ENCODE peak calls at places on chromosomes 3 and 15, in five cellular contexts. W, B, P, I and D are unnamed samples.

GRCh38 chr3:111617912-111618601 is 22.9 kb upstream of the ZBED2 start:
- DNase-seq in W (no peak), B (no peak), P (no peak), I (no peak), D (no peak)

GRCh38 chr3:159854500-159855124 is 134.0 kb upstream of the IL12A start:
- DNase-seq in W (no peak), B (no peak), P (peak; percentile 66), I (no peak), D (no peak)

GRCh38 chr15:33344111-33344510 is 33.3 kb downstream of the RYR3 start:
- DNase-seq in W (no peak), B (no peak), P (no peak), I (no peak), D (no peak)

GRCh38 chr3:165185707-165186327 is 10.4 kb downstream of the SLITRK3 start:
- DNase-seq in W (no peak), B (peak; percentile 67), P (peak; percentile 88), I (no peak), D (peak; percentile 27)

GRCh38 chr3:79086514-79086913 is 681.3 kb downstream of the ROBO1 start:
- DNase-seq in W (no peak), B (peak; percentile 65), P (peak; percentile 74), I (peak; percentile 30), D (no peak)

GRCh38 chr3:190169877-190170276 is 49.2 kb upstream of the P3H2 start:
- DNase-seq in W (no peak), B (no peak), P (no peak), I (no peak), D (no peak)

GRCh38 chr3:152574461-152575079 is 260.4 kb upstream of the P2RY1 start:
- DNase-seq in W (peak; percentile 9), B (peak; percentile 24), P (peak; percentile 61), I (no peak), D (no peak)

GRCh38 chr3:70716832-70717231 is 404.4 kb upstream of the MDFIC2 start:
- DNase-seq in W (no peak), B (no peak), P (peak; percentile 26), I (no peak), D (no peak)

GRCh38 chr15:78360426-78360825 is 20.3 kb downstream of the CRABP1 start:
- DNase-seq in W (no peak), B (no peak), P (peak; percentile 76), I (no peak), D (no peak)

GRCh38 chr3:458614-459375 is 262.2 kb downstream of the CHL1 start:
- DNase-seq in W (no peak), B (no peak), P (no peak), I (no peak), D (no peak)

GRCh38 chr3:111695584-111696213 is 100.6 kb upstream of the ZBED2 start:
- DNase-seq in W (no peak), B (no peak), P (no peak), I (no peak), D (no peak)

GRCh38 chr3:177610262-177610661 is 413.0 kb upstream of the TBL1XR1 start:
- DNase-seq in W (no peak), B (no peak), P (no peak), I (no peak), D (no peak)

GRCh38 chr3:133487920-133488540 is 85.5 kb upstream of the CDV3 start:
- DNase-seq in W (no peak), B (no peak), P (peak; percentile 58), I (no peak), D (no peak)

GRCh38 chr15:84654689-84655453 is 788 bp upstream of the WDR73 start:
- DNase-seq in W (peak; percentile 62), B (peak; percentile 58), P (peak; percentile 83), I (peak; percentile 82), D (peak; percentile 82)

GRCh38 chr15:65305144-65305758 is 774 bp downstream of the RNU5B-1 start:
- DNase-seq in W (no peak), B (no peak), P (no peak), I (no peak), D (no peak)

GRCh38 chr3:134775831-134776230 is 19.2 kb upstream of the EPHB1 start:
- DNase-seq in W (no peak), B (no peak), P (no peak), I (peak; percentile 18), D (no peak)

GRCh38 chr3:195761031-195761430 is 40.3 kb downstream of the MUC20 start:
- DNase-seq in W (no peak), B (no peak), P (no peak), I (no peak), D (no peak)

GRCh38 chr3:56744016-56744415 is 57.7 kb downstream of the ARHGEF3 start:
- DNase-seq in W (no peak), B (no peak), P (no peak), I (no peak), D (no peak)

GRCh38 chr15:74120426-74120825 is 10.0 kb upstream of the ISLR2 start:
- DNase-seq in W (no peak), B (no peak), P (no peak), I (no peak), D (no peak)

GRCh38 chr3:17355591-17355990 is 386.8 kb downstream of the TBC1D5 start:
- DNase-seq in W (no peak), B (no peak), P (no peak), I (no peak), D (no peak)

GRCh38 chr15:99172989-99173388 is 68.1 kb downstream of the SYNM start:
- DNase-seq in W (no peak), B (no peak), P (no peak), I (peak; percentile 15), D (no peak)

GRCh38 chr15:69071265-69071664 is 56.8 kb downstream of the NOX5 start:
- DNase-seq in W (no peak), B (no peak), P (no peak), I (no peak), D (no peak)

GRCh38 chr3:66572938-66573710 is 72.3 kb upstream of the LRIG1 start:
- DNase-seq in W (no peak), B (peak; percentile 29), P (peak; percentile 46), I (no peak), D (no peak)

GRCh38 chr3:181330821-181331563 is 341.5 kb upstream of the DNAJC19 start:
- DNase-seq in W (no peak), B (no peak), P (no peak), I (no peak), D (no peak)

GRCh38 chr3:47266709-47267489 is 15.7 kb downstream of the KIF9 start:
- DNase-seq in W (no peak), B (no peak), P (peak; percentile 72), I (peak; percentile 67), D (no peak)

GRCh38 chr3:133114198-133114597 is 76.0 kb downstream of the TMEM108 start:
- DNase-seq in W (no peak), B (no peak), P (no peak), I (no peak), D (no peak)

GRCh38 chr15:45995800-45996199 is 361.0 kb downstream of the SQOR start:
- DNase-seq in W (no peak), B (no peak), P (no peak), I (no peak), D (no peak)

GRCh38 chr3:123667784-123668183 is 82.9 kb upstream of the HACD2 start:
- DNase-seq in W (no peak), B (no peak), P (no peak), I (no peak), D (no peak)
- H3K27ac ChIP-seq in W (no peak overlapping the region), B (no peak overlapping the region), P (no peak overlapping the region), I (no peak overlapping the region), D (no peak overlapping the region)

GRCh38 chr15:39499701-39500100 is 81.2 kb upstream of the THBS1 start:
- DNase-seq in W (no peak), B (no peak), P (no peak), I (no peak), D (no peak)
- H3K27ac ChIP-seq in W (no peak overlapping the region), B (no peak overlapping the region), P (no peak overlapping the region), I (no peak overlapping the region), D (no peak overlapping the region)

DNA sequence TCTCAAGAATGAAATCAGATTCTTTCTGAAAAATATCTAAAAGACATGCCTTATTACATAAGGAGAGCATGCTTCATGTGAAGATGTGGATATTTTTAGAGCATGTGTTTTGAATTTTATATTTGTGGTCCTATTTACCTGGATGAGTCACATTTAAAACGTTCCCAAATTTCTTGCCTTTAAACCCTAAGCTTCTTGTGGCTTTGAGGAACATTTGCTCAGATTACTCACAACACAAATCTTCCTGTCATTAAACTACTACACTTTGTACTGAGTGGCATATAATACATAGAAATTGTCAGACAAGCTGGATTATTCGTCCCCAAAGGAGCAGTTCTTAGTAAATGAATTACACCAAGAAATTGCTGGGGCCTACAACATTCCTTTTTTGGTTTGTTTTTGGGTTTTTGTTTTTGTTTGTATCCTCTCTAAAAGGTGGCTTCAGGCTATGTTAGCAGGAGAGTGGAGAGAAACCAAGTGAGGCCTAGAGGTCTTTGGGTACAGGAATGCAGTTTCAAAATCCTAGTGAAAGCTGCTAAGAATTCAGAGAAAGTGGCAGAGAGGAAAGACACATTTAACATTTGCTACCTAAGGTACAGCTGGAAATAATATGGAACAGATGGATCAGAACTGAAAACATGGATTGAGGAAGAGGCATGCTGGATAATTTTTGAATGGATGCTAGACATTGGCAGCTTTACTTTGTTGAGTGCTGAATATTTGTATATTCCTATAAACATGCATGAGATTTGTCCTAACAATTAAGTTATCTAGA is 128.1 kb downstream of the RPL22L1 start:
- DNase-seq in W (no peak), B (no peak), P (no peak), I (no peak), D (no peak)
- H3K27ac ChIP-seq in W (peak overlapping the region; percentile 90), B (no peak overlapping the region), P (peak overlapping the region; percentile 43), I (no peak overlapping the region), D (peak overlapping the region; percentile 75)

GRCh38 chr15:88902846-88903245 is 7.5 kb upstream of the HAPLN3 start:
- DNase-seq in W (no peak), B (no peak), P (no peak), I (no peak), D (no peak)
- H3K27ac ChIP-seq in W (no peak overlapping the region), B (no peak overlapping the region), P (no peak overlapping the region), I (no peak overlapping the region), D (no peak overlapping the region)

DNA sequence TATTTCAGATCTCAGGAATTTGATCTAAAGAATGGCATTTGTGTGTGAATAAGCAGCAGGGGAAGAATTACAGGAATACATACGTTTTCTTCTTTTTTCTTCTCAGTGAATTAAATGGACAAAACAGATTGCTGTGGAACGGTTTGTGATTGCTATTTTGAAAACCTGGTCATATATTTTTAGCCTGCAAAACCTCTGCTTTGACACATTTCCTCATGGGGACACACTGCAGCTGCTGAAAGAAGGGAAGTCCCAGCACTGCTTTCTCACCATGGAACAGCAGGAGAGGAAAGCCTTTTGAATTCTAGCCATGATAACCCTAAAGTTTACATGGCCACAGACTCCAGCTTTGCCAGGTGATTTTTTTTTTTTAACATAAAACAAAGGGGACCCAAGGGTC is 315.0 kb downstream of the OXSM start:
- DNase-seq in W (no peak), B (no peak), P (no peak), I (no peak), D (no peak)
- H3K27ac ChIP-seq in W (no peak overlapping the region), B (no peak overlapping the region), P (peak overlapping the region; percentile 7), I (peak overlapping the region; percentile 66), D (no peak overlapping the region)

DNA sequence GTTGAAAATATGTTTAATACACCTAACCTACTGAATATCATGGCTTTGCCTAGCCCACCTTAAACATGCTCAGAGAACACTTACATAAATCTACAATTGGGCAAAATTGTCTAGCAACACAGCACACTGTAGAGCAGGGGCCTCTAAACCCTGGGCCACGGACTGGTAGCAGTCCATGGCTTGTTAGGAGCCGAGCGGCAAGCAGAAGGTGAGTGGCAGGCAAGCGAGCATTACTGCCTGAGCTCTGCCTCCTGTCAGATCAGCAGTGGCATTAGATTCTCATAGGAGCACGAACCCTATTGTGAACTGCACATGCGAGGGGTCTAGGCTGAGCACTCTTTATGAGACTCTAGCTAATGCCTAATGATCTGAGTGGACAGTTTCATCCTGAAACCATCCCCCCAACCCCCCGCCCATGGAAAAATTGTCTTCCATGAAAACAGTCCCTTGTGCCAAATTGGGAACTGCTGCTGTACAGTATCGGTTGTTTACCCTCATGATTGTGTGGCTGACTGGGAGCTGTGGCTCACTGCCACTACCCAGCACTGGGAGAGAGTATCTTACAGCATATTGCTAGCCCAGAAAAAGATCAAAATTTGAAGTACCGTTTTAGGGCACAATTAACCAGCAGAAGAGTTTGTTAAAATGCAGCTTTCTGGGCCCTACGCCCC is 26.1 kb downstream of the CMSS1 start:
- DNase-seq in W (no peak), B (no peak), P (no peak), I (no peak), D (no peak)
- H3K27ac ChIP-seq in W (no peak overlapping the region), B (no peak overlapping the region), P (peak overlapping the region; percentile 64), I (peak overlapping the region; percentile 42), D (no peak overlapping the region)